ENCODE peak calls at places on chromosome 16, in eight cellular contexts. N, T, L, E, Y, V, R and Z are unnamed samples.

GRCh38 chr16:84052071-84052622 is 9.6 kb upstream of the SLC38A8 start:
- DNase-seq in E (no peak), L (no peak), N (no peak), Y (no peak), T (no peak), V (no peak), R (no peak), Z (no peak)

GRCh38 chr16:2090819-2091721 is 43.3 kb downstream of the TSC2 start:
- DNase-seq in R (no peak), N (peak), Y (peak), L (no peak), V (peak), T (peak), E (no peak), Z (no peak)

GRCh38 chr16:86362155-86362849 is 148.0 kb upstream of the FOXF1 start:
- DNase-seq in E (no peak), N (peak), Y (no peak), T (no peak), V (no peak), R (no peak), L (no peak), Z (no peak)

GRCh38 chr16:86291491-86291890 is 218.8 kb upstream of the FOXF1 start:
- DNase-seq in Y (peak), L (no peak), E (no peak), V (no peak), T (no peak), R (no peak), N (no peak), Z (no peak)

GRCh38 chr16:57797526-57798266 is 4.6 kb downstream of the KIFC3 start:
- DNase-seq in L (no peak), R (peak), E (no peak), N (no peak), V (no peak), T (no peak), Y (peak), Z (no peak)

GRCh38 chr16:1105888-1106620 is 10.0 kb upstream of the C1QTNF8 start:
- DNase-seq in V (peak), L (peak), N (no peak), R (peak), E (no peak), T (peak), Y (peak), Z (no peak)

GRCh38 chr16:47110939-47111338 is 32.8 kb downstream of the NETO2 start:
- DNase-seq in R (peak), L (peak), N (no peak), E (no peak), T (no peak), V (peak), Y (no peak), Z (no peak)

GRCh38 chr16:10787304-10787703 is 31.3 kb downstream of the TVP23A start:
- DNase-seq in L (peak), R (no peak), N (no peak), E (no peak), Y (no peak), T (no peak), V (no peak), Z (no peak)

GRCh38 chr16:1285669-1286491 is 23.6 kb upstream of the UBE2I start:
- DNase-seq in E (no peak), Y (no peak), N (no peak), V (no peak), T (no peak), L (no peak), R (no peak), Z (no peak)

GRCh38 chr16:84020353-84020752 is 22.2 kb downstream of the SLC38A8 start:
- DNase-seq in N (no peak), T (no peak), E (no peak), R (no peak), V (no peak), L (no peak), Y (no peak), Z (no peak)

GRCh38 chr16:55542459-55543082 is 23.9 kb upstream of the CAPNS2 start:
- DNase-seq in T (peak), E (no peak), R (no peak), L (no peak), Y (no peak), V (no peak), N (no peak), Z (no peak)

GRCh38 chr16:3520398-3520797 is 19.6 kb downstream of the CLUAP1 start:
- DNase-seq in E (no peak), R (no peak), Y (no peak), V (no peak), L (no peak), N (no peak), T (no peak), Z (no peak)

GRCh38 chr16:67431077-67431804 is at the start of gene HSD11B2:
- DNase-seq in T (peak), L (peak), Y (peak), V (peak), R (no peak), N (peak), E (no peak), Z (no peak)

GRCh38 chr16:47849736-47850135 is 306.1 kb downstream of the ABCC12 start:
- DNase-seq in T (no peak), R (no peak), E (no peak), N (no peak), V (no peak), L (no peak), Y (peak), Z (no peak)

GRCh38 chr16:4021070-4021779 is 95.0 kb downstream of the ADCY9 start:
- DNase-seq in R (peak), E (no peak), V (no peak), N (no peak), Y (no peak), T (no peak), L (no peak), Z (no peak)

GRCh38 chr16:2159052-2159838 is 3.7 kb downstream of the TRAF7 start:
- DNase-seq in Y (no peak), T (peak), R (no peak), V (no peak), N (no peak), L (no peak), E (no peak), Z (no peak)

GRCh38 chr16:3295209-3295608 is 10.0 kb downstream of the TIGD7 start:
- DNase-seq in E (no peak), V (no peak), R (no peak), N (no peak), T (no peak), L (no peak), Y (no peak), Z (no peak)

GRCh38 chr16:80962879-80963278 is 43.8 kb downstream of the CMC2 start:
- DNase-seq in L (no peak), R (no peak), E (no peak), V (no peak), T (no peak), Y (no peak), N (no peak), Z (no peak)

GRCh38 chr16:19698480-19699465 is 19.3 kb downstream of the KNOP1 start:
- DNase-seq in V (no peak), E (no peak), T (no peak), Y (no peak), R (no peak), L (no peak), N (no peak), Z (no peak)

DNA sequence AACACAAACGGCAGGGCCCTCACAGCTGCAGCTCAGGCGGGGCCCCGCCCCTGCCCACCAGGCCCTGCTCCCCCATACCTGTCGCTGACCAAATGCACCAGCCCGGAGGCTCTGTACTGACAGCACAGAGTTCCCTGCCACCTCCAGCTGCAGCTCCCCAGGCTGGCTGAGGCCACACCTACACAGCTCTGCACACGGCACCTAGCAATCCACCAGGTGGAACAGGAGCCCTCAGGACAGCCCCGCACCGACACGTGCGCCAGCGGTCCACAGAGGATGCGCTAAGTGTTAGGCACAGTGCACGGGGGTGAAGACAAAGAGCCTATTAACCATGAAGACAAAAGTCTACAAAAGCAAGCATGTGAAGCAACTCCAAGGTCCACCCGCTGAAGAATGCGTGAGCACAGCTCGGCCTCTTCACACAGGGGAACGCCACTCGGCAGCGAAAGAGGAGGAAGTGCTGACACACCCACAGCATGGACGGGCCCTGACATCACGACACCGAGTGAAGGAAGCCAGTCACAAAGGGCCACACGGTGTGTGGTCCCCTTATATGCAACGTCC is 5.4 kb downstream of the ZCCHC14 start:
- DNase-seq in R (peak), V (no peak), L (peak), E (no peak), T (no peak), Y (peak), N (peak), Z (no peak)
- H3K9ac ChIP-seq in R (peak), V (no peak), L (no peak), E (no peak), T (no peak), Y (no peak), N (peak), Z (no peak)

GRCh38 chr16:85126383-85126730 is 14.1 kb upstream of the CIBAR2 start:
- DNase-seq in T (no peak), V (no peak), R (no peak), E (no peak), Y (no peak), N (no peak), L (no peak), Z (no peak)

GRCh38 chr16:85125570-85126382 is 13.5 kb upstream of the CIBAR2 start:
- DNase-seq in E (no peak), R (no peak), V (no peak), T (no peak), N (no peak), Y (no peak), L (no peak), Z (no peak)

GRCh38 chr16:85124636-85125346 is 12.5 kb upstream of the CIBAR2 start:
- DNase-seq in L (no peak), R (no peak), Y (no peak), N (no peak), E (no peak), T (no peak), V (no peak), Z (no peak)

GRCh38 chr16:85128079-85128837 is 16.0 kb upstream of the CIBAR2 start:
- DNase-seq in T (no peak), Y (no peak), V (no peak), L (no peak), N (no peak), E (no peak), R (no peak), Z (no peak)

DNA sequence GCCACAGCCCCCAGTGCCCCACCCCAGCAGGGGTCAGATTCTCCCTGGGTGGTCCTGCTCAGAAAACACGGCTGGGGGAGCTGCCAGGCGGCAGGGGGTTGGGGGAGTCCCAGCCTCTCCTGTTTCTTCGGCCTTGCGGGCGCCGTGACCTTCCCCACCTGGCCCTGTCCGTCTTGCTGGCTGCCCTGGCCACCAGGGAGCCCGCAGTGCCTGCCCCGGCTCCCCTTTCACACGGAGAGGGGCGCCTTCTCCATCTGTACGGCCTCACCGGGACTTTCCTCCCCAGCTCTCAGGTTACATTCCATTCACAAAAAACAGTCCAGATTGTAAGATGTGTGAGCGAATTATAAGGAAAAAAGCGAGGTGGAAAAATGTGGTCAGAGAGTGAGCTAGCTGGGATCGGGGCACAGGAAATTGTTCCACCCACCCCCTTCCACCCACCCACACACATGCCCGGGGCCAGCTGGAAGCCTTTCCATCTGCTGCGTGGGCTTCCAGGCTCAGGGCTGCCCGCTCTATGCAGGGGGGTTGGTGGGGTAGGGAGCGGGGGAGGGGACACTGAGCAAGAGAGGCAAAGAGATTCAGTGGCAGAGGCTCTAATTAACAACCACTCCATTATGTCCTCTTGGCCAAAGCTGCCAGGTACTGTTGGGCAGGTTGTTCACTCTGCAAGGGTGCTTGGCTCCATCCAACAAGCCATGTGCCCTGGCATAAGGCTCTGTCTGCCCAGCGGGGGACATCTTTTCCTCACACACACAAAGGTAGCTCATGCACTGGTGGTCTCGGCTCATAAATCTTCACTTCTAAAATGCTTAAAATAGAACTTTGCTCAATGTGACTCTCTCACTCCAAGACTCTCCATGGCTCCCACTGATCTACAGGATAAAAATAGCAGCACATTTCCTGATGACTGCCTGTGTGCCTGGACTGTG is 14.7 kb upstream of the CIBAR2 start:
- DNase-seq in L (peak), Y (peak), V (peak), T (peak), R (no peak), N (no peak), E (no peak), Z (no peak)
- H3K4me3 ChIP-seq in L (no peak), Y (no peak), V (no peak), T (no peak), R (peak), N (no peak), E (no peak), Z (peak)

DNA sequence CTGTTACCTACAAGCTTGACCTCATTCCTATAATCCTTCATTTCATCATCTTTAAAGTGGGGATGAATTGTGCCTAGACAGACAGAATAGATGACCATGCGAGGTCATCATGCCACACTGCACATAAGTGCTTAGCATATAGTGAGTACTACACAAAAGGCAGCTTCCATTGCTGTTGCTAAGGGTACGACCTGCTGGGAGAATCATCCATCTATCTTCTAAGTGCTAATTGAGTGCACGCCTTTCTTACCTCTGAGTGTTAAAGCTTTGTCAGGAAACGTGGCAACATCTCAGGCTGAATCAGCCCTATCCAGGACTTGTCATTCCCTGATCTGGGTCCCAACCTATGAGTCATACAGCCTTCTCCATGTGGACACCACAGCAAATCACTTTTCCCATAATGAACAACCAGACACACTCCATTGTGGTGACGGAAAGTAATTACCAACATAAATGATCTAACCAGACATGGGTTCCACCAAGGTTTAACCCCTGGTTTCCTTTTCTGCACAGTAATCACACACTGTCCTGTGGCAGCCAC is 201.1 kb upstream of the MAF start:
- DNase-seq in V (no peak), T (no peak), N (no peak), E (no peak), Y (no peak), R (no peak), L (no peak), Z (no peak)
- TF ChIP-seq POLR2AphosphoS5 in V (no peak), T (no peak), N (no peak), E (no peak), Y (no peak), R (no peak), L (no peak), Z (no peak)

GRCh38 chr16:89434490-89434889 is 55.9 kb downstream of the ANKRD11 start:
- DNase-seq in T (no peak), R (no peak), Y (no peak), E (no peak), L (no peak), N (no peak), V (no peak), Z (no peak)

GRCh38 chr16:89431158-89431584 is 59.2 kb downstream of the ANKRD11 start:
- DNase-seq in V (no peak), T (no peak), N (no peak), R (no peak), E (no peak), Y (no peak), L (no peak), Z (no peak)

GRCh38 chr16:89426736-89427525 is 63.4 kb downstream of the ANKRD11 start:
- DNase-seq in V (no peak), R (no peak), Y (no peak), N (no peak), E (no peak), T (no peak), L (no peak), Z (no peak)

GRCh38 chr16:89431616-89432015 is 58.7 kb downstream of the ANKRD11 start:
- DNase-seq in Y (no peak), L (no peak), N (no peak), T (no peak), R (no peak), E (no peak), V (no peak), Z (no peak)

GRCh38 chr16:89430436-89431157 is 59.8 kb downstream of the ANKRD11 start:
- DNase-seq in T (no peak), Y (no peak), N (no peak), E (no peak), R (peak), V (no peak), L (no peak), Z (no peak)
- H3K9ac ChIP-seq in T (no peak), Y (no peak), N (no peak), E (no peak), R (peak), V (no peak), L (no peak), Z (no peak)

GRCh38 chr16:66212426-66212825 is 154.1 kb upstream of the CDH5 start:
- DNase-seq in Y (peak), R (no peak), T (no peak), E (no peak), V (peak), N (no peak), L (no peak), Z (no peak)
- H3K4me3 ChIP-seq in Y (no peak), R (no peak), T (no peak), E (no peak), V (no peak), N (no peak), L (no peak), Z (no peak)

GRCh38 chr16:78505544-78506371 is 406.3 kb downstream of the WWOX start:
- DNase-seq in Y (peak), T (no peak), N (no peak), R (peak), V (no peak), L (peak), E (no peak), Z (no peak)
- TF ChIP-seq POLR2AphosphoS5 in Y (no peak), T (no peak), N (no peak), R (no peak), V (no peak), L (no peak), E (no peak), Z (no peak)

GRCh38 chr16:89360760-89361435 is 129.5 kb downstream of the ANKRD11 start:
- DNase-seq in V (no peak), L (no peak), T (peak), E (peak), N (no peak), R (no peak), Y (no peak), Z (no peak)

GRCh38 chr16:89357460-89357859 is 132.9 kb downstream of the ANKRD11 start:
- DNase-seq in E (no peak), R (no peak), Y (no peak), L (peak), V (peak), N (no peak), T (no peak), Z (no peak)

GRCh38 chr16:89357055-89357454 is 133.3 kb downstream of the ANKRD11 start:
- DNase-seq in L (peak), Y (no peak), R (peak), N (no peak), T (no peak), V (no peak), E (no peak), Z (no peak)

GRCh38 chr16:89359296-89360147 is 130.8 kb downstream of the ANKRD11 start:
- DNase-seq in E (no peak), N (no peak), L (no peak), Y (no peak), R (no peak), V (no peak), T (peak), Z (no peak)

GRCh38 chr16:89358030-89359005 is 132.0 kb downstream of the ANKRD11 start:
- DNase-seq in E (no peak), Y (no peak), R (no peak), T (no peak), L (no peak), N (no peak), V (no peak), Z (no peak)
- H3K9ac ChIP-seq in E (no peak), Y (no peak), R (no peak), T (no peak), L (no peak), N (no peak), V (no peak), Z (no peak)